ENCODE peak calls at places on chromosomes 4 and X, in nine cellular contexts. T is non-pigmented ciliary epithelial cell; X is HuH-7.5; R is naive thymus-derived CD8-positive, alpha-beta T cell; M is HT1080; Q is fibroblast of gingiva; W is sciatic nerve; Y is T-helper 2 cell; O is GM13976. E is an unnamed sample.

GRCh38 chr4:8157496-8157895 is 1.1 kb downstream of the ABLIM2 start:
- DNase-seq in T (no peak), X (no peak), R (no peak), M (no peak), Q (no peak), W (peak), Y (no peak), O (no peak), E (no peak)

GRCh38 chrX:47098746-47099145 is 20.5 kb downstream of the RGN start:
- DNase-seq in T (no peak), X (no peak), R (no peak), M (no peak), Q (no peak), W (no peak), Y (no peak), O (no peak), E (no peak)

GRCh38 chr4:99677161-99677560 is 19.5 kb upstream of the C4orf54 start:
- DNase-seq in T (no peak), X (no peak), R (no peak), M (peak), Q (no peak), W (no peak), Y (no peak), O (no peak), E (no peak)

GRCh38 chr4:142567199-142567598 is 278.9 kb downstream of the INPP4B start:
- DNase-seq in T (no peak), X (no peak), R (peak), M (no peak), Q (no peak), W (no peak), Y (peak), O (no peak), E (no peak)

GRCh38 chrX:50697691-50698090 is 116.3 kb downstream of the SHROOM4 start:
- DNase-seq in T (peak), X (no peak), R (no peak), M (peak), Q (peak), W (no peak), Y (no peak), O (no peak), E (peak)

GRCh38 chrX:68835468-68835867 is 6.6 kb downstream of the EFNB1 start:
- DNase-seq in T (no peak), X (no peak), R (no peak), M (no peak), Q (no peak), W (peak), Y (no peak), O (no peak), E (no peak)

GRCh38 chr4:156476359-156476758 is 495.2 kb downstream of the PDGFC start:
- DNase-seq in T (peak), X (no peak), R (no peak), M (peak), Q (peak), W (no peak), Y (no peak), O (no peak), E (peak)

GRCh38 chr4:57404463-57404862 is 294.3 kb upstream of the IGFBP7 start:
- DNase-seq in T (no peak), X (no peak), R (no peak), M (no peak), Q (no peak), W (no peak), Y (no peak), O (no peak), E (no peak)

GRCh38 chr4:177450421-177451107 is 8.3 kb upstream of the AGA start:
- DNase-seq in T (no peak), X (no peak), R (no peak), M (no peak), Q (peak), W (no peak), Y (no peak), O (no peak), E (peak)

GRCh38 chr4:139767168-139767567 is 101.5 kb downstream of the MGST2 start:
- DNase-seq in T (peak), X (no peak), R (no peak), M (no peak), Q (peak), W (no peak), Y (no peak), O (no peak), E (peak)

GRCh38 chr4:48290146-48290772 is 20.6 kb upstream of the TEC start:
- DNase-seq in T (no peak), X (peak), R (no peak), M (peak), Q (no peak), W (no peak), Y (no peak), O (peak), E (peak)

GRCh38 chr4:137909910-137910309 is 332.2 kb downstream of the SLC7A11 start:
- DNase-seq in T (no peak), X (no peak), R (no peak), M (no peak), Q (no peak), W (peak), Y (no peak), O (no peak), E (no peak)

GRCh38 chr4:84582302-84582987 is 482 bp upstream of the CDS1 start:
- DNase-seq in T (no peak), X (peak), R (peak), M (peak), Q (peak), W (peak), Y (peak), O (peak), E (peak)

GRCh38 chr4:72567821-72568620 is 1.0 kb downstream of the ADAMTS3 start:
- DNase-seq in T (peak), X (peak), R (peak), M (peak), Q (peak), W (peak), Y (peak), O (no peak), E (peak)

GRCh38 chrX:135923353-135923752 is 29.8 kb downstream of the SAGE1 start:
- DNase-seq in T (no peak), X (no peak), R (no peak), M (no peak), Q (no peak), W (no peak), Y (no peak), O (no peak), E (no peak)

GRCh38 chrX:23742174-23742692 is 843 bp downstream of the ACOT9 start:
- DNase-seq in T (no peak), X (peak), R (peak), M (peak), Q (peak), W (no peak), Y (peak), O (peak), E (peak)

GRCh38 chr4:86558799-86559198 is 35.3 kb upstream of the PTPN13 start:
- DNase-seq in T (no peak), X (no peak), R (no peak), M (no peak), Q (no peak), W (no peak), Y (no peak), O (no peak), E (peak)

GRCh38 chr4:3322059-3322550 is 29.3 kb downstream of the RGS12 start:
- DNase-seq in T (no peak), X (no peak), R (no peak), M (no peak), Q (peak), W (no peak), Y (no peak), O (no peak), E (peak)

GRCh38 chrX:38798956-38799355 is 2.3 kb upstream of the MID1IP1 start:
- DNase-seq in T (no peak), X (no peak), R (no peak), M (peak), Q (peak), W (no peak), Y (no peak), O (no peak), E (peak)

GRCh38 chrX:132444936-132445335 is 43.9 kb downstream of the MBNL3 start:
- DNase-seq in T (no peak), X (no peak), R (no peak), M (peak), Q (no peak), W (no peak), Y (no peak), O (no peak), E (no peak)

GRCh38 chrX:99184153-99184552 is 1225.9 kb downstream of the PCDH19 start:
- DNase-seq in T (no peak), X (peak), R (no peak), M (no peak), Q (no peak), W (no peak), Y (no peak), O (no peak), E (no peak)

GRCh38 chr4:56655209-56655626 is 25.9 kb downstream of the HOPX start:
- DNase-seq in T (no peak), X (no peak), R (peak), M (no peak), Q (peak), W (no peak), Y (no peak), O (peak), E (peak)

GRCh38 chr4:40969499-40969898 is 219.7 kb downstream of the NSUN7 start:
- DNase-seq in T (no peak), X (no peak), R (no peak), M (no peak), Q (no peak), W (no peak), Y (no peak), O (no peak), E (no peak)

GRCh38 chrX:79366556-79366887 is 612 bp downstream of the ITM2A start:
- DNase-seq in T (no peak), X (no peak), R (no peak), M (no peak), Q (no peak), W (no peak), Y (no peak), O (no peak), E (no peak)

GRCh38 chr4:7352486-7352885 is 82.2 kb downstream of the PSAPL1 start:
- DNase-seq in T (no peak), X (no peak), R (no peak), M (no peak), Q (no peak), W (no peak), Y (no peak), O (no peak), E (no peak)